ENCODE peak calls at places on chromosome 19, in nine cellular contexts. X is GM04504; V is DMS53; Y is substantia nigra; P is activated gamma-delta T cell treated with anti-CD3 and anti-CD28 coated beads, Interleukin-2, amount 50 U/mL, for 16 hours; Z is activated CD8-positive, alpha-beta T cell treated with anti-CD3 and anti-CD28 coated beads for 36 hours; K is tibial artery; W is effector memory CD4-positive, alpha-beta T cell; O is AG04450. M is an unnamed sample.

GRCh38 chr19:29566496-29567054 is 39.5 kb upstream of the POP4 start:
- DNase-seq in X (no peak), V (no peak), Y (no peak), P (no peak), Z (no peak), K (peak), W (no peak), O (no peak), M (no peak)

GRCh38 chr19:43748205-43748594 is 6.6 kb downstream of the SMG9 start:
- DNase-seq in X (no peak), V (no peak), Y (no peak), P (no peak), Z (no peak), K (no peak), W (no peak), O (no peak), M (no peak)

GRCh38 chr19:40217921-40218890 is at the start of gene TTC9B:
- DNase-seq in X (no peak), V (peak), Y (no peak), P (peak), Z (peak), K (no peak), W (no peak), O (no peak), M (no peak)

GRCh38 chr19:42284641-42285341 is 15.7 kb downstream of the CIC start:
- DNase-seq in X (no peak), V (peak), Y (no peak), P (no peak), Z (peak), K (peak), W (no peak), O (no peak), M (no peak)

GRCh38 chr19:27909861-27910260 is 1303.1 kb downstream of the UQCRFS1 start:
- DNase-seq in X (no peak), V (no peak), Y (no peak), P (no peak), Z (no peak), K (no peak), W (no peak), O (no peak), M (no peak)

GRCh38 chr19:15096223-15096622 is 11.0 kb upstream of the SYDE1 start:
- DNase-seq in X (no peak), V (no peak), Y (no peak), P (no peak), Z (no peak), K (no peak), W (no peak), O (no peak), M (no peak)

GRCh38 chr19:1864480-1865171 is 1.2 kb upstream of the KLF16 start:
- DNase-seq in X (no peak), V (peak), Y (no peak), P (no peak), Z (peak), K (no peak), W (no peak), O (no peak), M (no peak)

GRCh38 chr19:7168941-7169340 is 99.4 kb downstream of the ZNF557 start:
- DNase-seq in X (no peak), V (no peak), Y (no peak), P (no peak), Z (no peak), K (no peak), W (no peak), O (no peak), M (no peak)

GRCh38 chr19:51887522-51888498 is at the start of gene ZNF577:
- DNase-seq in X (peak), V (no peak), Y (peak), P (peak), Z (peak), K (peak), W (peak), O (peak), M (peak)

GRCh38 chr19:13132471-13133166 is 14.6 kb downstream of the NACC1 start:
- DNase-seq in X (no peak), V (no peak), Y (no peak), P (peak), Z (peak), K (no peak), W (peak), O (no peak), M (no peak)

GRCh38 chr19:33879818-33880575 is 83.3 kb downstream of the KCTD15 start:
- DNase-seq in X (no peak), V (no peak), Y (no peak), P (no peak), Z (no peak), K (no peak), W (no peak), O (no peak), M (no peak)